ENCODE peak calls at places on chromosomes 5 and 9, in four cellular contexts. X, G, A and H are unnamed samples. For H3K27me3 and H3K9me3, the result is how much of the 10 kb centered on the place peaks cover.

GRCh38 chr9:118954822-118955221 is 414.4 kb downstream of the BRINP1 start:
- DNase-seq in X (no peak), G (no peak), A (no peak), H (no peak)

GRCh38 chr5:69285448-69286116 is 47.0 kb downstream of the CCDC125 start:
- DNase-seq in X (no peak), G (no peak), A (no peak), H (no peak)

GRCh38 chr5:163757344-163757743 is 251.9 kb downstream of the MAT2B start:
- DNase-seq in X (no peak), G (no peak), A (no peak), H (no peak)

GRCh38 chr9:61674465-61674864 is 484.6 kb downstream of the SPATA31A7 start:
- DNase-seq in X (peak), G (no peak), A (no peak), H (no peak)

GRCh38 chr5:179326176-179326997 is 18.9 kb downstream of the ADAMTS2 start:
- DNase-seq in X (peak), G (no peak), A (no peak), H (peak)

GRCh38 chr5:80369521-80369920 is 38.3 kb upstream of the ZFYVE16 start:
- DNase-seq in X (no peak), G (no peak), A (no peak), H (no peak)

GRCh38 chr9:114452219-114453169 is 52.8 kb downstream of the WHRN start:
- DNase-seq in X (no peak), G (no peak), A (no peak), H (no peak)

GRCh38 chr5:124782262-124782661 is 35.8 kb upstream of the ZNF608 start:
- DNase-seq in X (no peak), G (no peak), A (no peak), H (no peak)

GRCh38 chr5:149581192-149581861 is at the start of gene ARHGEF37:
- DNase-seq in X (peak), G (peak), A (peak), H (peak)

GRCh38 chr5:128224336-128224735 is 140.8 kb downstream of the SLC12A2 start:
- DNase-seq in X (no peak), G (no peak), A (no peak), H (peak)

GRCh38 chr9:98993570-98993945 is 49.9 kb downstream of the COL15A1 start:
- DNase-seq in X (no peak), G (peak), A (no peak), H (no peak)

GRCh38 chr9:128026255-128027165 is 40.6 kb downstream of the NAIF1 start:
- DNase-seq in X (no peak), G (no peak), A (peak), H (no peak)

GRCh38 chr5:78755822-78756429 is 107.4 kb upstream of the LHFPL2 start:
- DNase-seq in X (no peak), G (no peak), A (no peak), H (peak)

GRCh38 chr9:33164138-33164809 is 2.9 kb downstream of the B4GALT1 start:
- DNase-seq in X (no peak), G (no peak), A (no peak), H (no peak)

GRCh38 chr9:22415941-22416691 is 30.5 kb upstream of the DMRTA1 start:
- DNase-seq in X (no peak), G (no peak), A (no peak), H (peak)

GRCh38 chr5:179343902-179344300 is 1.4 kb downstream of the ADAMTS2 start:
- DNase-seq in X (no peak), G (no peak), A (no peak), H (peak)

GRCh38 chr9:128276574-128277270 is 646 bp downstream of the SWI5 start:
- DNase-seq in X (no peak), G (no peak), A (peak), H (peak)

GRCh38 chr9:2439957-2440356 is 181.6 kb upstream of the VLDLR start:
- DNase-seq in X (no peak), G (no peak), A (no peak), H (no peak)

GRCh38 chr9:37969130-37969529 is 65.2 kb upstream of the SLC25A51 start:
- DNase-seq in X (peak), G (no peak), A (no peak), H (peak)

GRCh38 chr9:134634667-134635230 is 6.9 kb upstream of the COL5A1 start:
- DNase-seq in X (peak), G (no peak), A (no peak), H (no peak)

GRCh38 chr5:79418276-79418675 is 95.7 kb downstream of the HOMER1 start:
- DNase-seq in X (no peak), G (peak), A (no peak), H (no peak)

GRCh38 chr5:133635051-133635450 is 22.7 kb upstream of the FSTL4 start:
- DNase-seq in X (no peak), G (no peak), A (peak), H (no peak)

GRCh38 chr9:129868033-129868395 is 32.8 kb downstream of the USP20 start:
- DNase-seq in X (no peak), G (no peak), A (no peak), H (no peak)

GRCh38 chr9:14031015-14031414 is 282.9 kb downstream of the NFIB start:
- DNase-seq in X (no peak), G (no peak), A (no peak), H (peak)

GRCh38 chr5:131595088-131596033 is 39.7 kb downstream of the RAPGEF6 start:
- DNase-seq in X (no peak), G (no peak), A (no peak), H (no peak)

GRCh38 chr9:130106860-130107848 is 53.4 kb downstream of the GPR107 start:
- DNase-seq in X (no peak), G (peak), A (peak), H (peak)

GRCh38 chr5:96626956-96627355 is 35.2 kb upstream of the CAST start:
- DNase-seq in X (no peak), G (peak), A (peak), H (peak)

GRCh38 chr5:170523129-170523497 is 19.3 kb downstream of the KCNIP1 start:
- DNase-seq in X (no peak), G (no peak), A (no peak), H (peak)

GRCh38 chr5:141223112-141223783 is at the start of gene PCDHB14:
- DNase-seq in X (no peak), G (no peak), A (peak), H (peak)

GRCh38 chr5:41156739-41157138 is 56.6 kb downstream of the C6 start:
- DNase-seq in X (no peak), G (no peak), A (no peak), H (peak)

GRCh38 chr5:173800340-173800739 is 87.8 kb upstream of the CPEB4 start:
- DNase-seq in X (no peak), G (peak), A (peak), H (no peak)

GRCh38 chr9:124527781-124528180 is 20.6 kb upstream of the NR5A1 start:
- DNase-seq in X (no peak), G (no peak), A (no peak), H (peak)

GRCh38 chr5:179220716-179221115 is 124.5 kb downstream of the ADAMTS2 start:
- DNase-seq in X (no peak), G (no peak), A (no peak), H (no peak)

GRCh38 chr9:127877566-127877998 is at the start of gene AK1:
- DNase-seq in X (peak), G (peak), A (peak), H (peak)

GRCh38 chr9:122402403-122403268 is 31.8 kb downstream of the PTGS1 start:
- DNase-seq in X (no peak), G (peak), A (peak), H (peak)

GRCh38 chr9:34958411-34958982 is 412 bp downstream of the PHF24 start:
- DNase-seq in X (no peak), G (no peak), A (no peak), H (no peak)
- H3K27me3 ChIP-seq in X (half or more), G (under half), A (under half), H (half or more)

GRCh38 chr5:2996248-2996647 is 244.8 kb upstream of the IRX2 start:
- DNase-seq in X (no peak), G (no peak), A (no peak), H (no peak)
- H3K9me3 ChIP-seq in X (under half), G (under half), A (under half), H (under half)

DNA sequence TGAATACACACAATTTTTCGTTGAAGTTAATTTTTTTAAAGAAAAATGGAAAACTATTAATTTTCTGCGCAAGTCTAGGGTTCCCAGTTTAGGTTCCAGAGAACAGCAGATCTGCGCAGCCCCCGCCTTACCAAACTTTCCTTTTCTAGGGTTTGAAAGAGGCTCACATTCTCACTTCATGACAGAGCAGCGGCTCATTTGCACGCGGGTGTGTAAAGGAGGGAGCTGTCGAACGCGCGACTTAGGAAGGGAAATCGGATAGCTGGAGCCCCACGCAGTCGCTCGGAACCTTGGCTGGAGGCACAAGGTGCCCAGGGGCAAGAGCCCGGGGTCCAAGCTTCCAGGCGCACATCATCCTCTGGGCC is 198.9 kb downstream of the MEF2C start:
- DNase-seq in X (no peak), G (no peak), A (no peak), H (no peak)
- H3K27me3 ChIP-seq in X (half or more), G (half or more), A (half or more), H (half or more)

GRCh38 chr9:78967557-78968212 is 604.1 kb upstream of the TLE4 start:
- DNase-seq in X (no peak), G (no peak), A (no peak), H (peak)
- H3K9me3 ChIP-seq in X (under half), G (under half), A (under half), H (under half)

GRCh38 chr9:137048655-137049543 is 2.9 kb upstream of the NPDC1 start:
- DNase-seq in X (no peak), G (no peak), A (no peak), H (no peak)
- H3K27me3 ChIP-seq in X (under half), G (under half), A (under half), H (half or more)

GRCh38 chr5:67033893-67034605 is 162.6 kb downstream of the CD180 start:
- DNase-seq in X (no peak), G (peak), A (no peak), H (no peak)
- H3K9me3 ChIP-seq in X (under half), G (under half), A (under half), H (under half)

GRCh38 chr5:1704266-1704665 is 95.4 kb downstream of the MRPL36 start:
- DNase-seq in X (no peak), G (no peak), A (no peak), H (no peak)
- H3K27me3 ChIP-seq in X (under half), G (under half), A (under half), H (under half)

DNA sequence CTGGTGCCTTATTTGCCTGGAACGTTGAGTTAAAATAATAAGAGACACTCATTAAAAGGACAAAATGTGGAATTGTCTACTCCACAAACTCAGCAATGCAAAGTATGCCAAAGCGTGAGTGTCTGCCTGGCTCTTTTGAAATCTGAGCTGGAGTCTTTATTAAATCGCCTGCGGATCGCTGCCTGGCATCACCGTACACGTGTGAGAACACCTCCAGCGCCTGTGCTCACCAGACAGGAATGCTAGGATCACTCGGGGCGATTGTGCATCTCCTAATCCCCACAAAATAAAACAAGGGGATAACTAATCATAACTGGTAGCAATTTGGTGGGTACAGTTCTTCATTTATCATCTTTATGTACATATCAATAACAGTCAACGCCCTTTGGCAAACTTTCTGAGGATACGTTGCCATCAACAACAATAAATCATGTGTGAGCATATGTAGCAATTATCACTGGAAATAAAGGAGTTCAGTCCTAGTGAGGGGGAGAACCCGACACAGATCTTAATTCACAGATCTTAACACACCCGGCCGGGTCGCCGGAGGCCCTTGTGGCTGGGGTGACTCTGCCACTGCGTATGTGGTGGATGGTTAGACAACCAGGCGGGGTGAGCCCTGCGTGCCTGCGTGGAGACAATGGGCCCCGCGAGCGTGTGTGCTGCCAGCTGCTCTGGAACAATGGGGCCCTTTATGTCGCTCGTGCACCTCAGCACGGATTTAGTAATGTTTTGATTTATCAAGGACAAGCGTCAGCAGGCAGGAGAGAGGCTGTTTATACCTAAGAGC is 284.9 kb upstream of the IRX1 start:
- DNase-seq in X (peak), G (no peak), A (peak), H (no peak)
- H3K9me3 ChIP-seq in X (under half), G (under half), A (under half), H (under half)